ENCODE peak calls at places on chromosomes 16 and 17, in ten cellular contexts. F, A, H, P, O, Q, U, S, C and Y are unnamed samples.
A peak's percentile ranks its signal among the peaks of the same experiment; 100 is the strongest.

GRCh38 chr17:83080641-83081560 is 1.5 kb downstream of the METRNL start:
- DNase-seq in F (peak; percentile 93), A (peak; percentile 75), H (no peak), P (peak; percentile 84), O (peak; percentile 49), Q (no peak), U (no peak), S (no peak), C (peak; percentile 38), Y (no peak)

GRCh38 chr17:17628388-17629008 is 37.0 kb upstream of the PEMT start:
- DNase-seq in F (peak; percentile 84), A (peak; percentile 30), H (no peak), P (no peak), O (no peak), Q (no peak), U (no peak), S (no peak), C (no peak), Y (no peak)

GRCh38 chr16:17211797-17212196 is 259.0 kb downstream of the XYLT1 start:
- DNase-seq in F (no peak), A (peak; percentile 17), H (no peak), P (no peak), O (no peak), Q (no peak), U (no peak), S (no peak), C (peak; percentile 91), Y (no peak)

GRCh38 chr16:50683689-50684374 is 2.7 kb upstream of the SNX20 start:
- DNase-seq in F (peak; percentile 87), A (no peak), H (no peak), P (no peak), O (no peak), Q (no peak), U (no peak), S (no peak), C (no peak), Y (peak; percentile 63)

GRCh38 chr16:79810449-79811189 is 210.1 kb upstream of the MAF start:
- DNase-seq in F (no peak), A (no peak), H (no peak), P (no peak), O (no peak), Q (peak; percentile 25), U (peak; percentile 67), S (no peak), C (peak; percentile 48), Y (no peak)

GRCh38 chr16:66295761-66296546 is 70.5 kb upstream of the CDH5 start:
- DNase-seq in F (peak; percentile 33), A (no peak), H (no peak), P (no peak), O (no peak), Q (no peak), U (no peak), S (no peak), C (no peak), Y (peak; percentile 26)

GRCh38 chr16:55283776-55284717 is 40.0 kb upstream of the IRX6 start:
- DNase-seq in F (no peak), A (no peak), H (no peak), P (no peak), O (no peak), Q (no peak), U (no peak), S (no peak), C (no peak), Y (no peak)

GRCh38 chr16:29804455-29805231 is 1.7 kb upstream of the MAZ start:
- DNase-seq in F (peak; percentile 83), A (peak; percentile 71), H (no peak), P (no peak), O (peak; percentile 60), Q (no peak), U (no peak), S (no peak), C (peak; percentile 28), Y (no peak)

GRCh38 chr16:83926726-83927397 is 26.2 kb upstream of the OSGIN1 start:
- DNase-seq in F (peak; percentile 91), A (peak; percentile 84), H (peak; percentile 42), P (peak; percentile 91), O (peak; percentile 66), Q (peak; percentile 77), U (peak; percentile 87), S (peak; percentile 90), C (peak; percentile 90), Y (peak; percentile 96)

GRCh38 chr17:360141-360705 is 7.6 kb upstream of the RPH3AL start:
- DNase-seq in F (peak; percentile 25), A (no peak), H (no peak), P (peak; percentile 37), O (no peak), Q (no peak), U (no peak), S (no peak), C (no peak), Y (no peak)

GRCh38 chr16:2091722-2092620 is 43.7 kb downstream of the PKD1 start:
- DNase-seq in F (no peak), A (no peak), H (no peak), P (no peak), O (no peak), Q (no peak), U (no peak), S (no peak), C (peak; percentile 52), Y (no peak)

GRCh38 chr17:58328195-58329034 is at the start of gene TSPOAP1:
- DNase-seq in F (peak; percentile 94), A (no peak), H (no peak), P (peak; percentile 70), O (no peak), Q (no peak), U (no peak), S (no peak), C (peak; percentile 86), Y (peak; percentile 59)

DNA sequence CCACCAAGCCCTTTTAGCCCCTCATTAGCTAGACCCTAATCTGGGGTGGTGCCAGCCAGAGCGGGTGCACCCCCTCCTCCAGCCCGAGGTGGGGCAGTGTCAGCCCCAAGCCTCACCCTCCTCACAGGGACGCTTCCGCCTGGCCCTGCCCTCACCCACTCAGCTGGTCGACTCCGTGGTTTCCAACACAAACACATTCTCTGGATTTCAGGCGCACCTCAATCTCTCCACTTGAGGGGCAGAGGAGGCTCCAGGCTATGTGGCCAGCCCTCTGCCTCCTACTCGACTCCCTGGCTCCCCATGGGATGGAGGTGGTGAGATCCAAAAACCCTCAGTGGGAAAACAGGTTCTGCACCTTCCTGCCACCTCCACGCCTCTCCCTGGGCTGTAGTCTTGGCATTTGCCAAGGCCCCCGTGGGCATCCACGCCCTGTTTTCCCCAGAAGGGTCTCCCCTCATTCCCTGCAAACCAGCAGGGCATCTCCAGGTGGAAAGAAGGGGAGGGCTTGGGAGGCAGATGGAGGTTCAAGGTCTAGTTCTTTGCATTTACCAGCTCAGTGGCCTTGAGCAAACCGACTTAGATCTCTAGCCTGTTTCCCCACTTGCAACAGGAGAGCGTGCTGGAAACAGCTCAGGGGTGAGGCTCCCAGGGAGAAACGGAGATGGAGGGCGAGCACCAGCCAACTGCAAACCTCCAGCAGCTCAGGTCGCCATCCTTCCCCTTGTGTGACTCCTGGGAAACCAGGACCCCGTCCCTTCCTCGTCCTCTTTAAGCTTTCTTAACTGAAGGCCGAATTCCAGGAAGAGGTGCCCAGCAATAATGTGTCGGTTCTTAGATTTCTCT is 1.7 kb downstream of the EMP2 start:
- DNase-seq in F (no peak), A (no peak), H (no peak), P (peak; percentile 88), O (no peak), Q (no peak), U (peak; percentile 36), S (peak; percentile 62), C (no peak), Y (peak; percentile 86)
- H3K27ac ChIP-seq in F (no peak overlapping the region), A (no peak overlapping the region), H (peak overlapping the region; percentile 87), P (peak overlapping the region; percentile 94), O (peak overlapping the region; percentile 90), Q (no peak overlapping the region), U (peak overlapping the region; percentile 52), S (peak overlapping the region; percentile 89), C (no peak overlapping the region), Y (peak overlapping the region; percentile 91)

GRCh38 chr17:28733346-28733745 is 4.8 kb downstream of the NEK8 start:
- DNase-seq in F (no peak), A (no peak), H (no peak), P (no peak), O (no peak), Q (no peak), U (no peak), S (no peak), C (no peak), Y (no peak)
- H3K27ac ChIP-seq in F (no peak overlapping the region), A (no peak overlapping the region), H (no peak overlapping the region), P (no peak overlapping the region), O (no peak overlapping the region), Q (no peak overlapping the region), U (no peak overlapping the region), S (peak overlapping the region; percentile 58), C (no peak overlapping the region), Y (no peak overlapping the region)

DNA sequence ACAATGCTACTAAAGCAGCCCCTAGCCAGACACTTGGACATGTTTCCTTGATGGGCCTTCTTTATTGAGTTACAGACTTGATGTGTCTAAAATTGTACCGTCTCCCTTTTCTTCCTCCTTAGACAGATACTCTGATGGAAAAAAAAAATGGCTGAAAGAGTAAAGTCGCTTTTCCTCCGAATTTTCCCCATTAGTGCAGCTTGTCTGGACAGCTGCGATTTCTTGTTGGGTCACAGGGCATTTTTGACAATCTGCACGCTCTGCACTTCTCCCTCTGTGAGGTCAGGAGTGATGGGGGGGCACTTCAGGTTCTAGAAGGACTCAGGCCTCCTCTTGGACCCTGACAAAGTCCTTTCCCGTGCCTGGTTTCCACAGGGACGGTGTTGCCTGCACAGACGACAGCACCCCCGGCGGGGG is 968 bp upstream of the PRKAR1A start:
- DNase-seq in F (no peak), A (no peak), H (no peak), P (no peak), O (no peak), Q (no peak), U (no peak), S (no peak), C (no peak), Y (peak; percentile 73)
- H3K27ac ChIP-seq in F (peak overlapping the region; percentile 100), A (peak overlapping the region; percentile 95), H (peak overlapping the region; percentile 99), P (peak overlapping the region; percentile 100), O (peak overlapping the region; percentile 97), Q (no peak overlapping the region), U (peak overlapping the region; percentile 94), S (peak overlapping the region; percentile 99), C (peak overlapping the region; percentile 97), Y (peak overlapping the region; percentile 99)

DNA sequence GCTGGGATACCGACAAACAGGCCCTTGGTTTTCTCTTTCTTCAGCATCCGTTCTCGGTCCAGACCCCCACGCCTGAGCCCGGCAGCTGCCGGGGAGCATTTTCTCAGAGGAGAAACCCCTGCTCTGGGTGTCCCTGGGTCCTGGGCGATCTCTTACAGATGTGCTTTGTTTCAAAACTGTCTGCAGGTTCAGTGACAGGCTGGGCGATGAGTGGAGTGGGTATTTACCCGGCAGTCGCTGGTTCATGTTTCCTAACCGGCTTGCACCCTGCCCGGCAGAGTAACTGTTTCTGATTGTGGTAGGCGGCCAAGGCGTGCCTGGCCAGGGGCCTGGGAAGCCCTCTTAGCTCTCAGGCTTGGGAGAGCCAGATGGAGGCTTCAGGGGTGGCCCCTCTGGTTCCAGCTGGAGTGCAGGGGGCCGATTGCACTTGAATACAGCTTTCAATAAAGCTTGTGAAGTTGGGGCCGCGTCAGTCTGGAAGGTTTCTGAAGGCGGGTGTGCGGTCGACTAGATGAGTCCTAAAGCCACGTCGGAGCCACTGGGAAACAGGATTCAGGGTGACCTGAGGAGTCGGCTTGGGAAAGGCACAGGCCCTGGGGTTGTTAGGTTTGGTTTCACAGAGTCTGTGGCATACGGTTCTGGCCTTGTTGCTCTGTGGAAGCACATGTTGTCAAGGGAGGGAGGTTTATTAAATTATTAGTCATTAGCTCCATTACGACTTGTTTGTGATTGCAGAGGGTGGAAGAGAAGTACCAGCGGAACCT is 1.4 kb downstream of the BAIAP2 start:
- DNase-seq in F (peak; percentile 77), A (peak; percentile 49), H (no peak), P (no peak), O (no peak), Q (no peak), U (no peak), S (no peak), C (no peak), Y (peak; percentile 30)
- H3K27ac ChIP-seq in F (no peak overlapping the region), A (peak overlapping the region; percentile 10), H (no peak overlapping the region), P (peak overlapping the region; percentile 44), O (no peak overlapping the region), Q (no peak overlapping the region), U (peak overlapping the region; percentile 98), S (peak overlapping the region; percentile 88), C (no peak overlapping the region), Y (no peak overlapping the region)